ENCODE peak calls at places on chromosomes 1 and 21, in five cellular contexts. C is posterior cingulate gyrus, T is pons, D is SK-N-DZ, B is GM12865. Q is an unnamed sample.
A peak's percentile ranks its signal among the peaks of the same experiment; 100 is the strongest.

GRCh38 chr1:44594871-44595735 is 79.2 kb downstream of the TMEM53 start:
- DNase-seq in C (peak; percentile 63), T (peak; percentile 78), D (peak; percentile 26), B (peak; percentile 71), Q (peak; percentile 58)

GRCh38 chr1:6975991-6976390 is 190.7 kb downstream of the CAMTA1 start:
- DNase-seq in C (no peak), T (no peak), D (peak; percentile 29), B (no peak), Q (no peak)

GRCh38 chr1:79235221-79236002 is 228.9 kb upstream of the ADGRL4 start:
- DNase-seq in C (no peak), T (no peak), D (no peak), B (no peak), Q (peak; percentile 78)

GRCh38 chr21:36749935-36750578 is 51.1 kb downstream of the SIM2 start:
- DNase-seq in C (no peak), T (no peak), D (no peak), B (no peak), Q (peak; percentile 36)

GRCh38 chr1:12745992-12746323 is at the start of gene CFAP107:
- DNase-seq in C (no peak), T (no peak), D (no peak), B (peak; percentile 65), Q (no peak)

GRCh38 chr1:50901872-50902271 is 58.2 kb downstream of the FAF1 start:
- DNase-seq in C (no peak), T (no peak), D (no peak), B (no peak), Q (no peak)

GRCh38 chr1:162206749-162207635 is 137.5 kb downstream of the NOS1AP start:
- DNase-seq in C (no peak), T (no peak), D (no peak), B (no peak), Q (peak; percentile 31)

GRCh38 chr1:183021405-183022201 is 1.6 kb upstream of the LAMC1 start:
- DNase-seq in C (no peak), T (no peak), D (peak; percentile 48), B (no peak), Q (no peak)

GRCh38 chr1:233668725-233669294 is 54.9 kb downstream of the KCNK1 start:
- DNase-seq in C (no peak), T (no peak), D (no peak), B (peak; percentile 84), Q (peak; percentile 68)

GRCh38 chr21:26385721-26386120 is 187.4 kb downstream of the CYYR1 start:
- DNase-seq in C (no peak), T (no peak), D (no peak), B (no peak), Q (peak; percentile 22)

GRCh38 chr1:11967028-11967547 is 13.2 kb upstream of the MFN2 start:
- DNase-seq in C (no peak), T (no peak), D (peak; percentile 68), B (peak; percentile 72), Q (peak; percentile 41)

GRCh38 chr1:77948841-77949424 is 29.9 kb downstream of the FUBP1 start:
- DNase-seq in C (no peak), T (peak; percentile 19), D (peak; percentile 23), B (peak; percentile 44), Q (peak; percentile 62)